ENCODE peak calls at places on chromosome 13, in four cellular contexts. B is fibroblast of the aortic adventitia, I is HS-27A, G is SK-N-MC. V is an unnamed sample.

GRCh38 chr13:107867701-107868661 is 347.4 kb downstream of the LIG4 start:
- DNase-seq in B (peak), I (no peak), G (no peak), V (no peak)

GRCh38 chr13:37495046-37495445 is 103.5 kb downstream of the POSTN start:
- DNase-seq in B (peak), I (no peak), G (no peak), V (no peak)

GRCh38 chr13:103431880-103432279 is 365.7 kb upstream of the SLC10A2 start:
- DNase-seq in B (no peak), I (no peak), G (no peak), V (no peak)

GRCh38 chr13:65966991-65967451 is 1263.1 kb downstream of the PCDH9 start:
- DNase-seq in B (peak), I (peak), G (no peak), V (no peak)

GRCh38 chr13:78238911-78239310 is 320.3 kb upstream of the EDNRB start:
- DNase-seq in B (no peak), I (no peak), G (no peak), V (no peak)

GRCh38 chr13:51764184-51765141 is 39.5 kb downstream of the DHRS12 start:
- DNase-seq in B (peak), I (no peak), G (no peak), V (peak)

GRCh38 chr13:62702502-62702901 is 1286.9 kb upstream of the PCDH20 start:
- DNase-seq in B (no peak), I (no peak), G (no peak), V (no peak)

GRCh38 chr13:101115762-101116161 is 300.5 kb downstream of the NALCN start:
- DNase-seq in B (peak), I (no peak), G (peak), V (no peak)

GRCh38 chr13:71477735-71478134 is 389.3 kb downstream of the DACH1 start:
- DNase-seq in B (no peak), I (no peak), G (no peak), V (no peak)

GRCh38 chr13:40664100-40665060 is 2.1 kb downstream of the FOXO1 start:
- DNase-seq in B (peak), I (no peak), G (no peak), V (peak)

GRCh38 chr13:91399189-91400093 is 1.0 kb downstream of the GPC5 start:
- DNase-seq in B (no peak), I (no peak), G (no peak), V (no peak)

GRCh38 chr13:95608640-95609280 is 35.7 kb downstream of the DZIP1 start:
- DNase-seq in B (peak), I (no peak), G (no peak), V (no peak)

GRCh38 chr13:50995870-50996269 is 86.3 kb downstream of the RNASEH2B start:
- DNase-seq in B (no peak), I (no peak), G (peak), V (no peak)

GRCh38 chr13:89550842-89551422 is 1796.6 kb upstream of the MIR17HG start:
- DNase-seq in B (peak), I (no peak), G (no peak), V (no peak)

GRCh38 chr13:74136089-74136658 is 2.0 kb upstream of the KLF12 start:
- DNase-seq in B (peak), I (no peak), G (no peak), V (peak)

GRCh38 chr13:106612688-106613087 is 44.8 kb upstream of the ARGLU1 start:
- DNase-seq in B (peak), I (no peak), G (no peak), V (no peak)

GRCh38 chr13:51112771-51113170 is 1.7 kb upstream of the C13orf42 start:
- DNase-seq in B (no peak), I (no peak), G (no peak), V (no peak)

GRCh38 chr13:99056381-99057014 is 78.6 kb upstream of the DOCK9 start:
- DNase-seq in B (peak), I (no peak), G (no peak), V (no peak)

V was measured in effector CD8-positive, alpha-beta T cell.